ENCODE peak calls at places on chromosomes 1 and 21, in five cellular contexts. Y, V, P, D and S are unnamed samples.

GRCh38 chr1:47840338-47840737 is 156.8 kb downstream of the TRABD2B start:
- DNase-seq in Y (no peak), P (no peak), V (no peak), D (no peak), S (no peak)

GRCh38 chr1:163071381-163072255 is 2.5 kb downstream of the RGS4 start:
- DNase-seq in V (peak), P (peak), D (peak), Y (no peak), S (peak)

GRCh38 chr1:196309386-196309785 is 298.9 kb downstream of the KCNT2 start:
- DNase-seq in Y (no peak), D (no peak), V (peak), P (peak), S (peak)

GRCh38 chr1:19436716-19437476 is 48.4 kb downstream of the CAPZB start:
- DNase-seq in D (no peak), V (peak), Y (peak), P (peak), S (peak)

GRCh38 chr21:45158491-45159423 is 84.4 kb downstream of the ADARB1 start:
- DNase-seq in D (no peak), V (no peak), Y (no peak), P (no peak), S (no peak)

GRCh38 chr1:94247146-94248094 is 10.0 kb upstream of the ARHGAP29 start:
- DNase-seq in V (peak), Y (peak), D (peak), P (peak), S (peak)

GRCh38 chr1:6287431-6287886 is 26.6 kb upstream of the GPR153 start:
- DNase-seq in D (no peak), Y (no peak), V (no peak), P (no peak), S (no peak)

GRCh38 chr1:221030121-221030649 is 150.9 kb downstream of the HLX start:
- DNase-seq in P (no peak), V (no peak), Y (no peak), D (no peak), S (no peak)

GRCh38 chr1:226690460-226690982 is 48.6 kb downstream of the ITPKB start:
- DNase-seq in V (peak), D (no peak), P (no peak), Y (no peak), S (peak)

GRCh38 chr1:63322248-63322943 is at the start of gene FOXD3:
- DNase-seq in Y (peak), P (peak), D (peak), V (no peak), S (peak)

GRCh38 chr1:15173863-15174614 is 20.5 kb downstream of the TMEM51 start:
- DNase-seq in P (no peak), V (peak), D (no peak), Y (no peak), S (no peak)

GRCh38 chr1:49052102-49052501 is 275.4 kb upstream of the BEND5 start:
- DNase-seq in Y (no peak), D (no peak), P (no peak), V (no peak), S (no peak)

GRCh38 chr1:36576118-36576517 is 93.4 kb upstream of the CSF3R start:
- DNase-seq in V (peak), Y (peak), P (peak), D (peak), S (peak)